ENCODE peak calls at places on chromosomes 3 and 15, in seven cellular contexts. C is activated T-helper 1 cell treated with anti-CD3 and anti-CD28 coated beads, Interleukin-12 subunit alpha, Interleukin-12 subunit beta, Interleukin-2, Interleukin-4 antibody, amounts not matched to agents 30 ng/mL and 10 ng/mL and 1 ng/mL, durations not matched to agents 14 hours and 24 hours and 36 hours; D is naive thymus-derived CD8-positive, alpha-beta T cell; Q is adipocyte; B is adrenal gland; W is left cardiac atrium; L is iris pigment epithelial cell. A is an unnamed sample.

GRCh38 chr3:177490626-177491025 is 293.3 kb upstream of the TBL1XR1 start:
- DNase-seq in Q (no peak), D (no peak), L (no peak), C (no peak), B (no peak), W (no peak), A (no peak)

GRCh38 chr3:36248374-36248773 is 131.9 kb upstream of the STAC start:
- DNase-seq in L (no peak), Q (no peak), D (no peak), B (no peak), W (no peak), C (no peak), A (no peak)

GRCh38 chr3:10459954-10460754 is 45.2 kb downstream of the ATP2B2 start:
- DNase-seq in L (peak), Q (peak), W (peak), B (peak), C (peak), D (peak), A (peak)

GRCh38 chr3:197820550-197821335 is 29.7 kb downstream of the LRCH3 start:
- DNase-seq in L (no peak), C (no peak), Q (no peak), W (no peak), B (no peak), D (no peak), A (peak)

GRCh38 chr15:43251863-43252241 is 14.9 kb downstream of the TGM5 start:
- DNase-seq in D (no peak), B (no peak), L (no peak), Q (no peak), C (no peak), W (no peak), A (no peak)

GRCh38 chr15:69149803-69150202 is 10.6 kb upstream of the GLCE start:
- DNase-seq in Q (no peak), L (no peak), D (no peak), C (no peak), B (no peak), W (no peak), A (no peak)

GRCh38 chr3:27720899-27721716 is 1.0 kb downstream of the EOMES start:
- DNase-seq in Q (no peak), L (no peak), C (no peak), W (no peak), D (no peak), B (no peak), A (no peak)

GRCh38 chr3:126685041-126685440 is 19.0 kb upstream of the CHCHD6 start:
- DNase-seq in D (no peak), W (no peak), C (no peak), B (no peak), L (peak), Q (peak), A (no peak)

GRCh38 chr15:69305204-69305931 is 6.7 kb downstream of the PAQR5 start:
- DNase-seq in L (peak), W (peak), Q (peak), D (no peak), C (no peak), B (peak), A (peak)

GRCh38 chr3:127964053-127964452 is 49.0 kb downstream of the KBTBD12 start:
- DNase-seq in B (no peak), C (no peak), D (no peak), W (no peak), Q (peak), L (peak), A (no peak)

GRCh38 chr15:58244546-58244945 is 106.4 kb downstream of the AQP9 start:
- DNase-seq in C (no peak), Q (no peak), W (no peak), B (no peak), L (no peak), D (no peak), A (no peak)

GRCh38 chr3:174957081-174957480 is 97.9 kb downstream of the NAALADL2 start:
- DNase-seq in Q (no peak), D (no peak), L (no peak), C (no peak), B (no peak), W (no peak), A (no peak)

GRCh38 chr15:65981837-65982696 is 112.8 kb downstream of the RAB11A start:
- DNase-seq in B (no peak), C (peak), D (peak), L (no peak), W (peak), Q (no peak), A (peak)

GRCh38 chr3:149547954-149548728 is 73.6 kb downstream of the TM4SF4 start:
- DNase-seq in Q (peak), W (peak), D (no peak), C (no peak), B (peak), L (peak), A (no peak)

GRCh38 chr3:12902181-12902999 is 61.0 kb upstream of the RPL32 start:
- DNase-seq in Q (no peak), W (no peak), D (no peak), B (no peak), C (no peak), L (no peak), A (no peak)

GRCh38 chr3:121918779-121919483 is 24.7 kb downstream of the SLC15A2 start:
- DNase-seq in C (no peak), B (no peak), Q (no peak), L (no peak), W (no peak), D (no peak), A (peak)

GRCh38 chr3:50355829-50356552 is 3.3 kb downstream of the TMEM115 start:
- DNase-seq in W (no peak), C (no peak), B (no peak), L (no peak), Q (no peak), D (no peak), A (no peak)

GRCh38 chr3:111299070-111299672 is 227.6 kb downstream of the NECTIN3 start:
- DNase-seq in L (peak), W (no peak), D (no peak), B (no peak), Q (peak), C (no peak), A (no peak)

GRCh38 chr3:169623971-169624370 is 39.5 kb downstream of the MECOM start:
- DNase-seq in B (no peak), L (no peak), D (no peak), C (no peak), W (no peak), Q (no peak), A (no peak)

GRCh38 chr3:134453631-134454030 is 32.2 kb downstream of the ANAPC13 start:
- DNase-seq in B (no peak), C (no peak), D (no peak), L (no peak), W (no peak), Q (no peak), A (no peak)